ENCODE peak calls at places on chromosomes 3 and 15, in six cellular contexts. V is HTR-8/SVneo, M is right cardiac atrium, W is choroid plexus epithelial cell, S is RCC 7860, Q is T-helper 9 cell. N is an unnamed sample.

GRCh38 chr15:78739206-78739605 is 72.1 kb downstream of the ADAMTS7 start:
- DNase-seq in V (no peak), M (no peak), W (no peak), S (no peak), Q (no peak), N (no peak)

GRCh38 chr3:38173834-38174418 is 8.6 kb downstream of the OXSR1 start:
- DNase-seq in V (no peak), M (no peak), W (no peak), S (no peak), Q (no peak), N (no peak)

GRCh38 chr3:47661121-47661752 is 82.6 kb upstream of the CSPG5 start:
- DNase-seq in V (peak), M (no peak), W (peak), S (peak), Q (no peak), N (peak)

GRCh38 chr3:152524198-152525140 is 255.7 kb downstream of the MBNL1 start:
- DNase-seq in V (peak), M (no peak), W (peak), S (peak), Q (peak), N (peak)

GRCh38 chr3:53677406-53677805 is 168.8 kb downstream of the CHDH start:
- DNase-seq in V (no peak), M (no peak), W (no peak), S (no peak), Q (no peak), N (no peak)

GRCh38 chr3:168427830-168428471 is 332.2 kb upstream of the GOLIM4 start:
- DNase-seq in V (no peak), M (no peak), W (no peak), S (no peak), Q (no peak), N (no peak)

GRCh38 chr15:29222129-29222853 is 47.3 kb downstream of the NSMCE3 start:
- DNase-seq in V (no peak), M (no peak), W (no peak), S (no peak), Q (no peak), N (no peak)

GRCh38 chr3:151232991-151233390 is 30.0 kb upstream of the GPR171 start:
- DNase-seq in V (no peak), M (no peak), W (no peak), S (no peak), Q (no peak), N (no peak)

GRCh38 chr3:121895121-121895520 is 920 bp downstream of the SLC15A2 start:
- DNase-seq in V (no peak), M (no peak), W (no peak), S (no peak), Q (no peak), N (no peak)

GRCh38 chr3:145780301-145780700 is 380.7 kb downstream of the PLOD2 start:
- DNase-seq in V (no peak), M (no peak), W (peak), S (no peak), Q (no peak), N (no peak)

GRCh38 chr15:43329222-43329959 is 982 bp downstream of the LCMT2 start:
- DNase-seq in V (no peak), M (peak), W (peak), S (no peak), Q (no peak), N (peak)

GRCh38 chr3:155553800-155554199 is 191.1 kb downstream of the PLCH1 start:
- DNase-seq in V (no peak), M (no peak), W (no peak), S (peak), Q (no peak), N (no peak)

GRCh38 chr3:171936231-171936841 is 93.2 kb downstream of the TMEM212 start:
- DNase-seq in V (no peak), M (peak), W (peak), S (peak), Q (no peak), N (peak)

GRCh38 chr3:65411367-65411766 is 627.4 kb downstream of the MAGI1 start:
- DNase-seq in V (no peak), M (no peak), W (peak), S (no peak), Q (no peak), N (no peak)

GRCh38 chr15:77548608-77549551 is 83.8 kb downstream of the LINGO1 start:
- DNase-seq in V (no peak), M (no peak), W (no peak), S (no peak), Q (no peak), N (no peak)

GRCh38 chr3:106326941-106327765 is 458.3 kb upstream of the CBLB start:
- DNase-seq in V (no peak), M (no peak), W (no peak), S (no peak), Q (no peak), N (peak)

GRCh38 chr3:195905970-195906864 is 2.1 kb downstream of the TNK2 start:
- DNase-seq in V (no peak), M (no peak), W (peak), S (no peak), Q (no peak), N (peak)

GRCh38 chr3:23944007-23944760 is 902 bp upstream of the NR1D2 start:
- DNase-seq in V (no peak), M (no peak), W (no peak), S (no peak), Q (no peak), N (no peak)